ENCODE peak calls at places on chromosome 7, in five cellular contexts. One of them, this sample, is unnamed.

GRCh38 chr7:116478834-116479233 is 20.7 kb upstream of the CAV2 start:
- DNase-seq in GM23338: no peak
- DNase-seq in hepatocyte: no peak
- DNase-seq in PC-3: no peak
- DNase-seq in HCT116: no peak
- DNase-seq in this sample: no peak

GRCh38 chr7:521221-522070 is 1.8 kb upstream of the PDGFA start:
- DNase-seq in GM23338: no peak
- DNase-seq in hepatocyte: peak; percentile 79
- DNase-seq in PC-3: peak; percentile 50
- DNase-seq in HCT116: no peak
- DNase-seq in this sample: peak; percentile 67

GRCh38 chr7:8109196-8110022 is 140.8 kb downstream of the GLCCI1 start:
- DNase-seq in GM23338: no peak
- DNase-seq in hepatocyte: no peak
- DNase-seq in PC-3: peak; percentile 60
- DNase-seq in HCT116: no peak
- DNase-seq in this sample: peak; percentile 42

GRCh38 chr7:129295015-129295423 is 70.2 kb downstream of the AHCYL2 start:
- DNase-seq in GM23338: no peak
- DNase-seq in hepatocyte: peak; percentile 52
- DNase-seq in PC-3: peak; percentile 47
- DNase-seq in HCT116: no peak
- DNase-seq in this sample: peak; percentile 96

GRCh38 chr7:289756-290553 is at the start of gene FOXL3:
- DNase-seq in GM23338: peak; percentile 68
- DNase-seq in hepatocyte: no peak
- DNase-seq in PC-3: no peak
- DNase-seq in HCT116: no peak
- DNase-seq in this sample: no peak

GRCh38 chr7:107614425-107614824 is 34.4 kb downstream of the BCAP29 start:
- DNase-seq in GM23338: no peak
- DNase-seq in hepatocyte: no peak
- DNase-seq in PC-3: peak; percentile 83
- DNase-seq in HCT116: no peak
- DNase-seq in this sample: peak; percentile 87

GRCh38 chr7:69211739-69212138 is 386.5 kb upstream of the AUTS2 start:
- DNase-seq in GM23338: peak; percentile 63
- DNase-seq in hepatocyte: no peak
- DNase-seq in PC-3: no peak
- DNase-seq in HCT116: no peak
- DNase-seq in this sample: no peak

GRCh38 chr7:157458254-157458633 is 121.4 kb downstream of the DNAJB6 start:
- DNase-seq in GM23338: no peak
- DNase-seq in hepatocyte: no peak
- DNase-seq in PC-3: no peak
- DNase-seq in HCT116: no peak
- DNase-seq in this sample: no peak

GRCh38 chr7:103447073-103447960 is 1.3 kb upstream of the SLC26A5 start:
- DNase-seq in GM23338: peak; percentile 94
- DNase-seq in hepatocyte: peak; percentile 75
- DNase-seq in PC-3: peak; percentile 75
- DNase-seq in HCT116: peak; percentile 37
- DNase-seq in this sample: peak; percentile 69

GRCh38 chr7:103445228-103446020 is 583 bp downstream of the SLC26A5 start:
- DNase-seq in GM23338: peak; percentile 60
- DNase-seq in hepatocyte: peak; percentile 6
- DNase-seq in PC-3: no peak
- DNase-seq in HCT116: no peak
- DNase-seq in this sample: peak; percentile 23

GRCh38 chr7:103446046-103446520 is at the start of gene SLC26A5:
- DNase-seq in GM23338: peak; percentile 81
- DNase-seq in hepatocyte: peak; percentile 65
- DNase-seq in PC-3: peak; percentile 75
- DNase-seq in HCT116: no peak
- DNase-seq in this sample: peak; percentile 22
- TF ChIP-seq EZH2 in GM23338: no peak
- TF ChIP-seq EZH2 in hepatocyte: no peak
- TF ChIP-seq EZH2 in PC-3: no peak
- TF ChIP-seq EZH2 in HCT116: no peak
- TF ChIP-seq EZH2 in this sample: peak; percentile 76

DNA sequence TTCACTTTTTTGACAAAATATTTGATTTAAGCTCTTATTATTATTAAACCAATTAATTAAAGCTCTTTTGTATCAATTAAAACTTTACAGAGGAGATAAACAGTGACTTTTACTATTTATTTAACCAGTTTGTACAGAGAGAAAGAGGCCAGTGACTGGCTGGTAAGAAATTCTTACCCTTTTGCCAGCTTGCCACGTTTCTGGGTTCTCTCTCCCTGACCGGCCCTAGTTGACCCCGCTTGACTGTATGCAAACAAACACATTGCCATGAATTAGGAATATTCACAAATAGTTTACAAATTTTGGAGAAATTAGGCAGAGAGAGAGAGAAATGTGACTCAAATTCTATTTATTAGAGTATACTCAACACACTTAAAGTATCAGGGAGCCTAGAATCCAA is 36.2 kb downstream of the NPVF start:
- DNase-seq in GM23338: no peak
- DNase-seq in hepatocyte: no peak
- DNase-seq in PC-3: no peak
- DNase-seq in HCT116: no peak
- DNase-seq in this sample: no peak
- TF ChIP-seq EZH2phosphoT487 in GM23338: no peak
- TF ChIP-seq EZH2phosphoT487 in hepatocyte: no peak
- TF ChIP-seq EZH2phosphoT487 in PC-3: no peak
- TF ChIP-seq EZH2phosphoT487 in HCT116: no peak
- TF ChIP-seq EZH2phosphoT487 in this sample: no peak

DNA sequence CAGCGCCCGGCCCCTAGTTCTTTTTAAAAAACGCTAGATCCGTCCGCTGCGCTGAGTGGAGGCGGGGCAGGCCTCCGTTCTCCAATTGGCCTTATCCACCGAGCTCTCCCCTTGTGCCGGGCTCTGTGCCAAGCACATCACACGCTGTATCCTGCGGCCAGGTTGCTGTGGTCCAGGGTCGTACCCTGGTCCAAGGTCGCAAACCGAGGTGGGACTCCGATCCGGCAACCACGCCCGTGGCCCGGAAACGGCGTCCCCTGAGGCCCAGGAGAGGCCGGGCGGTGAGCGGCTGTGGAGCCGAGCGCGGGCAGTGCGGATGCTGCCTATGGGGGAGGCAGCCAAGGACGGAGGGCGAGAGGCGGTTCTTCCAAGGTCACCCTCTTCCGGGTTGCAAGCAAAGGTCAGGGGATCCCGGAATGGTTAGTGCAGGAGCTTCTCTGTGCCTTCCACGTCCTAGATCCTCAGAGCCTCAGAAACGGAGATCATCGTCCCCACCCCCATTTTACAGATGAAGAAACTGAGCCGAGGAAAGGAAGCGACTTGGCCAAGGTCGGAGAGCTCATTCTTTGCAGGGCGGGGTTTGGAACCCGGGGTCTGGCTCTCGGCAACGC is 72.4 kb upstream of the LRRC4 start:
- DNase-seq in GM23338: peak; percentile 67
- DNase-seq in hepatocyte: no peak
- DNase-seq in PC-3: no peak
- DNase-seq in HCT116: no peak
- DNase-seq in this sample: peak; percentile 60
- TF ChIP-seq EZH2 in GM23338: no peak
- TF ChIP-seq EZH2 in hepatocyte: no peak
- TF ChIP-seq EZH2 in PC-3: no peak
- TF ChIP-seq EZH2 in HCT116: no peak
- TF ChIP-seq EZH2 in this sample: no peak

GRCh38 chr7:151005566-151005965 is 14.7 kb downstream of the NOS3 start:
- DNase-seq in GM23338: no peak
- DNase-seq in hepatocyte: no peak
- DNase-seq in PC-3: no peak
- DNase-seq in HCT116: no peak
- DNase-seq in this sample: no peak

GRCh38 chr7:151008143-151008510 is 16.2 kb downstream of the ATG9B start:
- DNase-seq in GM23338: no peak
- DNase-seq in hepatocyte: no peak
- DNase-seq in PC-3: no peak
- DNase-seq in HCT116: no peak
- DNase-seq in this sample: no peak

GRCh38 chr7:151008511-151009323 is 15.6 kb downstream of the ATG9B start:
- DNase-seq in GM23338: peak; percentile 91
- DNase-seq in hepatocyte: peak; percentile 64
- DNase-seq in PC-3: no peak
- DNase-seq in HCT116: peak; percentile 87
- DNase-seq in this sample: peak; percentile 69

GRCh38 chr7:151006590-151007300 is 15.9 kb downstream of the NOS3 start:
- DNase-seq in GM23338: no peak
- DNase-seq in hepatocyte: peak; percentile 4
- DNase-seq in PC-3: no peak
- DNase-seq in HCT116: no peak
- DNase-seq in this sample: no peak

GRCh38 chr7:151007469-151007898 is 16.7 kb downstream of the NOS3 start:
- DNase-seq in GM23338: no peak
- DNase-seq in hepatocyte: no peak
- DNase-seq in PC-3: no peak
- DNase-seq in HCT116: no peak
- DNase-seq in this sample: no peak
- TF ChIP-seq EZH2phosphoT487 in GM23338: no peak
- TF ChIP-seq EZH2phosphoT487 in hepatocyte: no peak
- TF ChIP-seq EZH2phosphoT487 in PC-3: no peak
- TF ChIP-seq EZH2phosphoT487 in HCT116: no peak
- TF ChIP-seq EZH2phosphoT487 in this sample: no peak

DNA sequence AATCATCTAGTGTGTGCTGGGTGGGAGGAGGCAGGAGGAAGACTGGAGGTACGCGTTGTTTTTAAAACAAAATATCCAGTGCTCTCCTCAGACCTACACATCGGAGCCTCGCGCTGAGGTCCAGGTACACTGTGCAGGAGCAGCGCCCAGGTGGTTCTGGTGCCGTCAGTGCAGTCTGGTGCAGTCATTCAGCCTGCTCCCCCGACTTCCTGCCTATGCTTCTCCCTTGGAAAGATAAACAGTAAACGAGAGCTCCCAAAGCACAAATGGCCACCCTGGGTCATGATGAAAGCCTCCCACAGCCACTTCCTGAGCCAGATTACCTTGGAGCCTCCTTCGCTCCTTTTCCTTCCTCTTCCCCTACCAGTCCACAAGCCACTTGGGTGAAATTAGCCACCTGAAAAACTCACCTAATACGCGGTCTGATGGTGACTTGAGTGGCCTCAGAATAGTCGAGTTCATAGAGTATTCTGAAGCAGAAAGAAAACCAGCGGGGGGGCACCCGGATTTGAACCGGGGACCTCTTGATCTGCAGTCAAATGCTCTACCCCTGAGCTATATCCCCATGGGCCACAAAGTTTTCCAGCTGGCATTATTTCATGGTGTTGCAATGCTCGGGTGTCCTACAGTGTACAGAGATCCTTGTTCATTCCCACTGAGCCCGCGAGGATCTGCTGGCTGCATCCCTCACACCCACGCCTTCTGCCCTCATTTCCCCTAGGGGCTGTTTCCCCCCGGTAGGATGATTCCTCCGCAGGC is 82.5 kb downstream of the ZNF467 start:
- DNase-seq in GM23338: peak; percentile 92
- DNase-seq in hepatocyte: peak; percentile 47
- DNase-seq in PC-3: peak; percentile 54
- DNase-seq in HCT116: peak; percentile 89
- DNase-seq in this sample: peak; percentile 85
- TF ChIP-seq EZH2 in GM23338: no peak
- TF ChIP-seq EZH2 in hepatocyte: no peak
- TF ChIP-seq EZH2 in PC-3: no peak
- TF ChIP-seq EZH2 in HCT116: no peak
- TF ChIP-seq EZH2 in this sample: no peak

GRCh38 chr7:5426226-5426475 is 2.5 kb upstream of the TNRC18 start:
- DNase-seq in GM23338: no peak
- DNase-seq in hepatocyte: no peak
- DNase-seq in PC-3: peak; percentile 60
- DNase-seq in HCT116: no peak
- DNase-seq in this sample: peak; percentile 91
- TF ChIP-seq EZH2phosphoT487 in GM23338: no peak
- TF ChIP-seq EZH2phosphoT487 in hepatocyte: no peak
- TF ChIP-seq EZH2phosphoT487 in PC-3: no peak
- TF ChIP-seq EZH2phosphoT487 in HCT116: no peak
- TF ChIP-seq EZH2phosphoT487 in this sample: no peak

DNA sequence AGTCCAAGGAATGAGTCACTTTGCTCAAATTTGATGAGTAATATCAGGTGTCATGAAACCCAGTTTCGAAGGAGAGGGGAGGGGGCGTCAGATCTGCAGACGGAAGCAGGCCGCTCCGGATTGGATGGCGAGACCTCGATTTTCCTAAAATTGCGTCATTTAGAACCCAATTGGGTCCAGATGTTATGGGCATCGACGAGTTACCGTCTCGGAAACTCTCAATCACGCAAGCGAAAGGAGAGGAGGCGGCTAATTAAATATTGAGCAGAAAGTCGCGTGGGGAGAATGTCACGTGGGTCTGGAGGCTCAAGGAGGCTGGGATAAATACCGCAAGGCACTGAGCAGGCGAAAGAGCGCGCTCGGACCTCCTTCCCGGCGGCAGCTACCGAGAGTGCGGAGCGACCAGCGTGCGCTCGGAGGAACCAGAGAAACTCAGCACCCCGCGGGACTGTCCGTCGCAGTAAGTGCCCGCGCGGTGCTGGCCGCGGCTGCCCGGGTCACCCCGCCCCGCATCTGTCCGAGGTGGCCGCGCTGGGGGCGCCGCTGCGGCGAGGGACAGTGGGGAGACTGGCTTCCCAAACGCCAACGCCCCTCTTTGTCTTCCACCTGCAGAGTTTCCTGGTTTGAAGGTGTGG is at the start of gene TAC1:
- DNase-seq in GM23338: peak; percentile 74
- DNase-seq in hepatocyte: peak; percentile 35
- DNase-seq in PC-3: no peak
- DNase-seq in HCT116: no peak
- DNase-seq in this sample: peak; percentile 32
- TF ChIP-seq EZH2 in GM23338: no peak
- TF ChIP-seq EZH2 in hepatocyte: peak; percentile 23
- TF ChIP-seq EZH2 in PC-3: no peak
- TF ChIP-seq EZH2 in HCT116: no peak
- TF ChIP-seq EZH2 in this sample: no peak

GRCh38 chr7:111735661-111736323 is 173.5 kb upstream of the IMMP2L start:
- DNase-seq in GM23338: peak; percentile 87
- DNase-seq in hepatocyte: peak; percentile 82
- DNase-seq in PC-3: peak; percentile 85
- DNase-seq in HCT116: peak; percentile 52
- DNase-seq in this sample: peak; percentile 81
- TF ChIP-seq EZH2phosphoT487 in GM23338: no peak
- TF ChIP-seq EZH2phosphoT487 in hepatocyte: no peak
- TF ChIP-seq EZH2phosphoT487 in PC-3: no peak
- TF ChIP-seq EZH2phosphoT487 in HCT116: no peak
- TF ChIP-seq EZH2phosphoT487 in this sample: no peak

This sample was measured in GM23248.